ENCODE peak calls at places on chromosomes 4 and X, in four cellular contexts. H is MM.1S, C is left kidney, Q is pancreas. R is an unnamed sample.

GRCh38 chr4:1767770-1768366 is 25.2 kb upstream of the FGFR3 start:
- DNase-seq in H (peak), C (peak), Q (peak), R (peak)

GRCh38 chr4:183409956-183410355 is 34.5 kb upstream of the CDKN2AIP start:
- DNase-seq in H (no peak), C (peak), Q (no peak), R (no peak)

GRCh38 chr4:145937021-145937861 is 1.4 kb downstream of the ZNF827 start:
- DNase-seq in H (peak), C (peak), Q (peak), R (peak)

GRCh38 chr4:12928751-12929150 is 555.4 kb downstream of the RAB28 start:
- DNase-seq in H (no peak), C (no peak), Q (no peak), R (no peak)

GRCh38 chr4:85607624-85608023 is 132.7 kb downstream of the ARHGAP24 start:
- DNase-seq in H (peak), C (no peak), Q (peak), R (peak)

GRCh38 chrX:10726647-10727046 is 106.3 kb upstream of the MID1 start:
- DNase-seq in H (peak), C (no peak), Q (no peak), R (no peak)

GRCh38 chr4:145154573-145154972 is 25.8 kb downstream of the OTUD4 start:
- DNase-seq in H (peak), C (peak), Q (no peak), R (peak)

GRCh38 chrX:39445336-39445735 is 644.1 kb downstream of the MID1IP1 start:
- DNase-seq in H (peak), C (no peak), Q (no peak), R (peak)

GRCh38 chr4:22957774-22958173 is 265.0 kb downstream of the GBA3 start:
- DNase-seq in H (no peak), C (no peak), Q (no peak), R (no peak)

GRCh38 chr4:54322817-54323417 is 93.8 kb downstream of the PDGFRA start:
- DNase-seq in H (peak), C (peak), Q (peak), R (peak)

GRCh38 chrX:145405012-145405411 is 157.7 kb downstream of the SPANXN1 start:
- DNase-seq in H (peak), C (peak), Q (no peak), R (peak)

R was measured in NAMALWA.